ENCODE peak calls at places on chromosomes 3 and 15, in eight cellular contexts. One of them, this sample, is unnamed.

GRCh38 chr3:63762180-63762579 is 56.9 kb upstream of the C3orf49 start:
- DNase-seq in fibroblast of pulmonary artery: no peak
- DNase-seq in WTC11: no peak
- DNase-seq in cardiac muscle cell: peak
- DNase-seq in omental fat pad: no peak
- DNase-seq in choroid plexus epithelial cell: no peak
- DNase-seq in neural progenitor cell: no peak
- DNase-seq in endothelial cell: no peak
- DNase-seq in this sample: no peak

GRCh38 chr15:31483053-31483923 is 156.7 kb downstream of the KLF13 start:
- DNase-seq in choroid plexus epithelial cell: no peak
- DNase-seq in endothelial cell: no peak
- DNase-seq in WTC11: peak
- DNase-seq in fibroblast of pulmonary artery: no peak
- DNase-seq in cardiac muscle cell: peak
- DNase-seq in omental fat pad: no peak
- DNase-seq in neural progenitor cell: no peak
- DNase-seq in this sample: peak

GRCh38 chr3:128548011-128548410 is 55.0 kb upstream of the GATA2 start:
- DNase-seq in choroid plexus epithelial cell: no peak
- DNase-seq in omental fat pad: no peak
- DNase-seq in neural progenitor cell: no peak
- DNase-seq in fibroblast of pulmonary artery: no peak
- DNase-seq in endothelial cell: no peak
- DNase-seq in WTC11: no peak
- DNase-seq in cardiac muscle cell: no peak
- DNase-seq in this sample: no peak

GRCh38 chr3:30826381-30827061 is 67.9 kb downstream of the GADL1 start:
- DNase-seq in omental fat pad: no peak
- DNase-seq in fibroblast of pulmonary artery: peak
- DNase-seq in neural progenitor cell: no peak
- DNase-seq in cardiac muscle cell: peak
- DNase-seq in choroid plexus epithelial cell: no peak
- DNase-seq in WTC11: no peak
- DNase-seq in endothelial cell: no peak
- DNase-seq in this sample: no peak

GRCh38 chr15:98155356-98155755 is 194.9 kb downstream of the ARRDC4 start:
- DNase-seq in fibroblast of pulmonary artery: no peak
- DNase-seq in endothelial cell: no peak
- DNase-seq in choroid plexus epithelial cell: peak
- DNase-seq in neural progenitor cell: no peak
- DNase-seq in cardiac muscle cell: no peak
- DNase-seq in WTC11: no peak
- DNase-seq in omental fat pad: no peak
- DNase-seq in this sample: no peak

GRCh38 chr15:90592144-90592887 is 62.6 kb downstream of the CRTC3 start:
- DNase-seq in omental fat pad: no peak
- DNase-seq in WTC11: no peak
- DNase-seq in choroid plexus epithelial cell: peak
- DNase-seq in cardiac muscle cell: peak
- DNase-seq in fibroblast of pulmonary artery: peak
- DNase-seq in neural progenitor cell: no peak
- DNase-seq in endothelial cell: no peak
- DNase-seq in this sample: no peak

GRCh38 chr3:149401926-149402310 is 24.5 kb upstream of the TM4SF1 start:
- DNase-seq in endothelial cell: no peak
- DNase-seq in omental fat pad: no peak
- DNase-seq in choroid plexus epithelial cell: peak
- DNase-seq in WTC11: no peak
- DNase-seq in neural progenitor cell: no peak
- DNase-seq in fibroblast of pulmonary artery: peak
- DNase-seq in cardiac muscle cell: peak
- DNase-seq in this sample: no peak

GRCh38 chr3:125165189-125165947 is 47.2 kb downstream of the SLC12A8 start:
- DNase-seq in WTC11: peak
- DNase-seq in neural progenitor cell: peak
- DNase-seq in cardiac muscle cell: peak
- DNase-seq in endothelial cell: peak
- DNase-seq in fibroblast of pulmonary artery: peak
- DNase-seq in choroid plexus epithelial cell: peak
- DNase-seq in omental fat pad: no peak
- DNase-seq in this sample: no peak

GRCh38 chr3:9347887-9348286 is 15.0 kb upstream of the THUMPD3 start:
- DNase-seq in fibroblast of pulmonary artery: peak
- DNase-seq in choroid plexus epithelial cell: peak
- DNase-seq in cardiac muscle cell: peak
- DNase-seq in neural progenitor cell: no peak
- DNase-seq in WTC11: no peak
- DNase-seq in omental fat pad: no peak
- DNase-seq in endothelial cell: no peak
- DNase-seq in this sample: no peak

GRCh38 chr3:16508591-16508995 is 4.9 kb downstream of the RFTN1 start:
- DNase-seq in omental fat pad: no peak
- DNase-seq in neural progenitor cell: no peak
- DNase-seq in choroid plexus epithelial cell: peak
- DNase-seq in WTC11: no peak
- DNase-seq in cardiac muscle cell: peak
- DNase-seq in fibroblast of pulmonary artery: no peak
- DNase-seq in endothelial cell: no peak
- DNase-seq in this sample: no peak

GRCh38 chr3:157335677-157336076 is 101.0 kb upstream of the PTX3 start:
- DNase-seq in choroid plexus epithelial cell: peak
- DNase-seq in omental fat pad: no peak
- DNase-seq in cardiac muscle cell: peak
- DNase-seq in WTC11: peak
- DNase-seq in fibroblast of pulmonary artery: peak
- DNase-seq in neural progenitor cell: peak
- DNase-seq in endothelial cell: peak
- DNase-seq in this sample: no peak

GRCh38 chr15:65634381-65634780 is 12.6 kb downstream of the SLC24A1 start:
- DNase-seq in fibroblast of pulmonary artery: no peak
- DNase-seq in omental fat pad: no peak
- DNase-seq in WTC11: no peak
- DNase-seq in choroid plexus epithelial cell: no peak
- DNase-seq in cardiac muscle cell: no peak
- DNase-seq in endothelial cell: no peak
- DNase-seq in neural progenitor cell: no peak
- DNase-seq in this sample: no peak

GRCh38 chr3:86257955-86258641 is 732.9 kb downstream of the VGLL3 start:
- DNase-seq in fibroblast of pulmonary artery: no peak
- DNase-seq in WTC11: no peak
- DNase-seq in endothelial cell: no peak
- DNase-seq in neural progenitor cell: no peak
- DNase-seq in cardiac muscle cell: no peak
- DNase-seq in choroid plexus epithelial cell: no peak
- DNase-seq in omental fat pad: no peak
- DNase-seq in this sample: no peak

GRCh38 chr15:26967719-26968269 is 3.2 kb upstream of the GABRG3 start:
- DNase-seq in cardiac muscle cell: no peak
- DNase-seq in endothelial cell: peak
- DNase-seq in omental fat pad: no peak
- DNase-seq in neural progenitor cell: peak
- DNase-seq in WTC11: peak
- DNase-seq in fibroblast of pulmonary artery: no peak
- DNase-seq in choroid plexus epithelial cell: no peak
- DNase-seq in this sample: no peak

GRCh38 chr3:42270561-42270960 is 4.6 kb upstream of the CCK start:
- DNase-seq in endothelial cell: no peak
- DNase-seq in neural progenitor cell: no peak
- DNase-seq in cardiac muscle cell: no peak
- DNase-seq in fibroblast of pulmonary artery: no peak
- DNase-seq in WTC11: no peak
- DNase-seq in omental fat pad: no peak
- DNase-seq in choroid plexus epithelial cell: no peak
- DNase-seq in this sample: no peak

GRCh38 chr3:50661321-50661837 is 13.3 kb upstream of the DOCK3 start:
- DNase-seq in neural progenitor cell: no peak
- DNase-seq in choroid plexus epithelial cell: no peak
- DNase-seq in WTC11: no peak
- DNase-seq in cardiac muscle cell: no peak
- DNase-seq in omental fat pad: no peak
- DNase-seq in fibroblast of pulmonary artery: no peak
- DNase-seq in endothelial cell: no peak
- DNase-seq in this sample: no peak

GRCh38 chr15:60074181-60074885 is 70.2 kb downstream of the FOXB1 start:
- DNase-seq in fibroblast of pulmonary artery: peak
- DNase-seq in cardiac muscle cell: no peak
- DNase-seq in choroid plexus epithelial cell: peak
- DNase-seq in omental fat pad: no peak
- DNase-seq in endothelial cell: no peak
- DNase-seq in WTC11: no peak
- DNase-seq in neural progenitor cell: no peak
- DNase-seq in this sample: no peak

GRCh38 chr3:105906834-105907233 is 38.0 kb upstream of the CBLB start:
- DNase-seq in omental fat pad: no peak
- DNase-seq in choroid plexus epithelial cell: peak
- DNase-seq in WTC11: no peak
- DNase-seq in fibroblast of pulmonary artery: peak
- DNase-seq in neural progenitor cell: no peak
- DNase-seq in cardiac muscle cell: peak
- DNase-seq in endothelial cell: no peak
- DNase-seq in this sample: no peak

GRCh38 chr15:44535509-44536297 is 1.2 kb upstream of the EIF3J start:
- DNase-seq in omental fat pad: no peak
- DNase-seq in WTC11: no peak
- DNase-seq in choroid plexus epithelial cell: peak
- DNase-seq in neural progenitor cell: peak
- DNase-seq in endothelial cell: peak
- DNase-seq in cardiac muscle cell: no peak
- DNase-seq in fibroblast of pulmonary artery: no peak
- DNase-seq in this sample: no peak

GRCh38 chr15:90829942-90830440 is 38.4 kb upstream of the FURIN start:
- DNase-seq in neural progenitor cell: no peak
- DNase-seq in WTC11: no peak
- DNase-seq in choroid plexus epithelial cell: peak
- DNase-seq in fibroblast of pulmonary artery: peak
- DNase-seq in cardiac muscle cell: no peak
- DNase-seq in omental fat pad: no peak
- DNase-seq in endothelial cell: no peak
- DNase-seq in this sample: no peak

GRCh38 chr3:136642714-136643113 is 109.5 kb downstream of the STAG1 start:
- DNase-seq in neural progenitor cell: no peak
- DNase-seq in choroid plexus epithelial cell: no peak
- DNase-seq in omental fat pad: no peak
- DNase-seq in fibroblast of pulmonary artery: no peak
- DNase-seq in WTC11: no peak
- DNase-seq in endothelial cell: no peak
- DNase-seq in cardiac muscle cell: no peak
- DNase-seq in this sample: no peak

DNA sequence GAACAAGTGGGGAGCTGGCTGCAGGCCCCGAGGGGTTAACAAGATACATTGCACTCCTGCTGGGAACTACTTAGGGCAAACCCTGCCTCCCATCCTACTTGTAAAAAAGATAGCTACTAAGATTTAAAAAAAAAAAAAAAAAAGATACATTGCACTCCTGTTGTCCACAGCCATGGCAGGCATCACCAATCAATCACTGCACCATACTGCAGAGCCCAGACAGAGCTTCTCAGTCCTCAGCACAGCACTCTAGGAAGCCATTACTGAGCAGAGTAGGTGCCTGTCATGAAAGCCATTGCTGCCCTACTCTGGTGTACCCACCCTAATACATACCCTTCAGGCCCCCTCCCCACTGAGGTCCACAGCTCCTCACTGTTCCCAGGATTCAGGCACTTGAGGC is 64.8 kb downstream of the RASGRF1 start:
- DNase-seq in WTC11: no peak
- DNase-seq in fibroblast of pulmonary artery: no peak
- DNase-seq in choroid plexus epithelial cell: no peak
- DNase-seq in omental fat pad: no peak
- DNase-seq in cardiac muscle cell: no peak
- DNase-seq in endothelial cell: no peak
- DNase-seq in neural progenitor cell: no peak
- DNase-seq in this sample: no peak
- TF ChIP-seq CTCF in WTC11: no peak
- TF ChIP-seq CTCF in fibroblast of pulmonary artery: no peak
- TF ChIP-seq CTCF in choroid plexus epithelial cell: no peak
- TF ChIP-seq CTCF in omental fat pad: no peak
- TF ChIP-seq CTCF in cardiac muscle cell: no peak
- TF ChIP-seq CTCF in endothelial cell: no peak
- TF ChIP-seq CTCF in neural progenitor cell: no peak
- TF ChIP-seq CTCF in this sample: no peak

GRCh38 chr15:37135225-37135624 is 34.9 kb upstream of the MEIS2 start:
- DNase-seq in neural progenitor cell: peak
- DNase-seq in fibroblast of pulmonary artery: peak
- DNase-seq in choroid plexus epithelial cell: peak
- DNase-seq in endothelial cell: no peak
- DNase-seq in cardiac muscle cell: no peak
- DNase-seq in WTC11: no peak
- DNase-seq in omental fat pad: no peak
- DNase-seq in this sample: no peak
- TF ChIP-seq CTCF in neural progenitor cell: peak
- TF ChIP-seq CTCF in fibroblast of pulmonary artery: peak
- TF ChIP-seq CTCF in choroid plexus epithelial cell: peak
- TF ChIP-seq CTCF in endothelial cell: peak
- TF ChIP-seq CTCF in cardiac muscle cell: peak
- TF ChIP-seq CTCF in WTC11: peak
- TF ChIP-seq CTCF in omental fat pad: no peak
- TF ChIP-seq CTCF in this sample: no peak

GRCh38 chr3:126406389-126407296 is 11.9 kb downstream of the CFAP100 start:
- DNase-seq in omental fat pad: no peak
- DNase-seq in neural progenitor cell: no peak
- DNase-seq in cardiac muscle cell: no peak
- DNase-seq in WTC11: no peak
- DNase-seq in endothelial cell: no peak
- DNase-seq in choroid plexus epithelial cell: no peak
- DNase-seq in fibroblast of pulmonary artery: no peak
- DNase-seq in this sample: no peak

GRCh38 chr3:126412841-126413692 is 18.4 kb downstream of the CFAP100 start:
- DNase-seq in cardiac muscle cell: no peak
- DNase-seq in omental fat pad: no peak
- DNase-seq in fibroblast of pulmonary artery: no peak
- DNase-seq in WTC11: no peak
- DNase-seq in neural progenitor cell: no peak
- DNase-seq in choroid plexus epithelial cell: no peak
- DNase-seq in endothelial cell: no peak
- DNase-seq in this sample: no peak

GRCh38 chr3:126402178-126402577 is 7.5 kb downstream of the CFAP100 start:
- DNase-seq in endothelial cell: no peak
- DNase-seq in fibroblast of pulmonary artery: no peak
- DNase-seq in WTC11: no peak
- DNase-seq in choroid plexus epithelial cell: no peak
- DNase-seq in cardiac muscle cell: no peak
- DNase-seq in omental fat pad: no peak
- DNase-seq in neural progenitor cell: no peak
- DNase-seq in this sample: no peak

GRCh38 chr3:126402666-126403302 is 8.1 kb downstream of the CFAP100 start:
- DNase-seq in fibroblast of pulmonary artery: no peak
- DNase-seq in endothelial cell: no peak
- DNase-seq in omental fat pad: no peak
- DNase-seq in WTC11: no peak
- DNase-seq in cardiac muscle cell: no peak
- DNase-seq in choroid plexus epithelial cell: no peak
- DNase-seq in neural progenitor cell: no peak
- DNase-seq in this sample: no peak

GRCh38 chr3:126407412-126408044 is 12.8 kb downstream of the CFAP100 start:
- DNase-seq in cardiac muscle cell: no peak
- DNase-seq in WTC11: no peak
- DNase-seq in omental fat pad: no peak
- DNase-seq in choroid plexus epithelial cell: no peak
- DNase-seq in neural progenitor cell: no peak
- DNase-seq in endothelial cell: no peak
- DNase-seq in fibroblast of pulmonary artery: no peak
- DNase-seq in this sample: no peak
- TF ChIP-seq CTCF in cardiac muscle cell: no peak
- TF ChIP-seq CTCF in WTC11: no peak
- TF ChIP-seq CTCF in omental fat pad: no peak
- TF ChIP-seq CTCF in choroid plexus epithelial cell: no peak
- TF ChIP-seq CTCF in neural progenitor cell: no peak
- TF ChIP-seq CTCF in endothelial cell: no peak
- TF ChIP-seq CTCF in fibroblast of pulmonary artery: no peak
- TF ChIP-seq CTCF in this sample: no peak

GRCh38 chr15:82809308-82810060 is at the start of gene WHAMM:
- DNase-seq in neural progenitor cell: peak
- DNase-seq in endothelial cell: peak
- DNase-seq in cardiac muscle cell: peak
- DNase-seq in omental fat pad: peak
- DNase-seq in choroid plexus epithelial cell: peak
- DNase-seq in WTC11: peak
- DNase-seq in fibroblast of pulmonary artery: peak
- DNase-seq in this sample: peak
- TF ChIP-seq CTCF in neural progenitor cell: peak
- TF ChIP-seq CTCF in endothelial cell: peak
- TF ChIP-seq CTCF in cardiac muscle cell: no peak
- TF ChIP-seq CTCF in omental fat pad: no peak
- TF ChIP-seq CTCF in choroid plexus epithelial cell: no peak
- TF ChIP-seq CTCF in WTC11: no peak
- TF ChIP-seq CTCF in fibroblast of pulmonary artery: no peak
- TF ChIP-seq CTCF in this sample: peak